ENCODE peak calls at places on chromosomes 16 and 17, in four cellular contexts. U, J, C and R are unnamed samples.

GRCh38 chr17:9020824-9021157 is 519 bp upstream of the NTN1 start:
- DNase-seq in U (no peak), J (no peak), C (no peak), R (no peak)

GRCh38 chr16:10656618-10657017 is 38.1 kb downstream of the TEKT5 start:
- DNase-seq in U (no peak), J (no peak), C (no peak), R (no peak)

GRCh38 chr17:73595931-73596330 is 48.3 kb downstream of the SDK2 start:
- DNase-seq in U (no peak), J (no peak), C (no peak), R (peak)

GRCh38 chr16:85944572-85945423 is 45.8 kb downstream of the IRF8 start:
- DNase-seq in U (no peak), J (no peak), C (no peak), R (no peak)

GRCh38 chr16:55488306-55488705 is 9.3 kb downstream of the MMP2 start:
- DNase-seq in U (no peak), J (peak), C (no peak), R (no peak)

GRCh38 chr17:40373999-40374398 is 9.5 kb upstream of the GJD3 start:
- DNase-seq in U (no peak), J (no peak), C (no peak), R (no peak)

GRCh38 chr16:12265168-12265567 is 288.6 kb downstream of the SNX29 start:
- DNase-seq in U (no peak), J (no peak), C (no peak), R (no peak)

GRCh38 chr16:17106243-17106791 is 364.4 kb downstream of the XYLT1 start:
- DNase-seq in U (no peak), J (no peak), C (no peak), R (no peak)

GRCh38 chr16:48687421-48688038 is 77.5 kb upstream of the N4BP1 start:
- DNase-seq in U (peak), J (no peak), C (peak), R (peak)

GRCh38 chr16:86850675-86851074 is 272.3 kb downstream of the FOXL1 start:
- DNase-seq in U (no peak), J (no peak), C (no peak), R (no peak)

GRCh38 chr16:47143329-47143676 is 442 bp downstream of the NETO2 start:
- DNase-seq in U (peak), J (peak), C (no peak), R (peak)

GRCh38 chr16:19717319-19717718 is 708 bp downstream of the KNOP1 start:
- DNase-seq in U (no peak), J (no peak), C (no peak), R (no peak)

GRCh38 chr17:45660474-45660873 is 123.6 kb upstream of the CRHR1 start:
- DNase-seq in U (no peak), J (no peak), C (no peak), R (no peak)

GRCh38 chr17:1005361-1005946 is 8.5 kb downstream of the TIMM22 start:
- DNase-seq in U (peak), J (peak), C (peak), R (no peak)

GRCh38 chr17:72460711-72461110 is 339.9 kb downstream of the SOX9 start:
- DNase-seq in U (peak), J (no peak), C (no peak), R (peak)

GRCh38 chr17:74840989-74841666 is 18.6 kb downstream of the GRIN2C start:
- DNase-seq in U (peak), J (peak), C (no peak), R (no peak)

GRCh38 chr17:77720946-77721822 is 237.3 kb upstream of the TNRC6C start:
- DNase-seq in U (no peak), J (peak), C (no peak), R (no peak)

GRCh38 chr16:16797239-16797638 is 418.3 kb downstream of the NPIPA7 start:
- DNase-seq in U (no peak), J (no peak), C (no peak), R (no peak)

GRCh38 chr16:89117975-89118289 is 24.3 kb downstream of the ACSF3 start:
- DNase-seq in U (no peak), J (no peak), C (no peak), R (no peak)

GRCh38 chr16:31351937-31352315 is 3.0 kb upstream of the ITGAX start:
- DNase-seq in U (no peak), J (no peak), C (no peak), R (no peak)

GRCh38 chr17:27526603-27527002 is 70.4 kb downstream of the KSR1 start:
- DNase-seq in U (peak), J (no peak), C (no peak), R (no peak)

GRCh38 chr17:3576970-3577369 is 19.4 kb upstream of the TRPV3 start:
- DNase-seq in U (no peak), J (no peak), C (no peak), R (no peak)

GRCh38 chr17:73043686-73044581 is 48.6 kb downstream of the SLC39A11 start:
- DNase-seq in U (peak), J (no peak), C (peak), R (peak)

GRCh38 chr17:77438241-77439204 is 297.8 kb downstream of the SEC14L1 start:
- DNase-seq in U (no peak), J (no peak), C (no peak), R (no peak)

GRCh38 chr17:67365762-67366192 is 600 bp downstream of the PSMD12 start:
- DNase-seq in U (peak), J (no peak), C (no peak), R (peak)

GRCh38 chr16:67150833-67151396 is at the start of gene B3GNT9:
- DNase-seq in U (peak), J (peak), C (no peak), R (no peak)

GRCh38 chr17:76008630-76009425 is 8.2 kb downstream of the CDK3 start:
- DNase-seq in U (no peak), J (no peak), C (no peak), R (no peak)

GRCh38 chr16:77729951-77730350 is 7.6 kb downstream of the NUDT7 start:
- DNase-seq in U (no peak), J (no peak), C (no peak), R (no peak)

GRCh38 chr17:42365136-42365535 is 23.1 kb downstream of the STAT3 start:
- DNase-seq in U (peak), J (peak), C (no peak), R (no peak)

GRCh38 chr16:559411-560207 is 585 bp upstream of the PRR35 start:
- DNase-seq in U (no peak), J (no peak), C (no peak), R (no peak)

GRCh38 chr16:88295526-88296436 is 87.0 kb upstream of the ZNF469 start:
- DNase-seq in U (no peak), J (no peak), C (no peak), R (no peak)

GRCh38 chr16:48318630-48319029 is 66.6 kb downstream of the SIAH1 start:
- DNase-seq in U (peak), J (no peak), C (no peak), R (no peak)

DNA sequence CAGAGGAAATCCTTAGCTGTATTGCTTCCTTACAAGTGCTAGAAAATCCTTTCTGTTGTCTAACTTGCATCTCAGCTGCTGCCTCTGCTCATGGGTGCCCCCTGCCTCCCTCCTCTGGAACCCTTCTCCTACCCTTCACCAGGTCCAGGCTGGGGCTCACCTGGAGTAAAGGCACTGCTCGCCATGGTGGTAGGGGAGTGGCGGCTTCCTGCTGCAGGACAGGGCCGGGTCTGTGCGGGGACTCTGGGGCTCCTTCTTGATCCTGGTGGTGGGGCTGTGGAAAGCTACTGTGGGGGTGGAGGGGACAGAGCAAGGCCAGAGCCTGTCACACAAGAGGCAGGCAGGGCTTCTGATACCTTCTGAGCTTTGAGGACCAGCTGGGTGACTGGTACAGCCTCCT is 12.4 kb downstream of the ETV4 start:
- DNase-seq in U (no peak), J (no peak), C (no peak), R (no peak)
- TF ChIP-seq CTCF in U (no peak), J (no peak), C (no peak), R (no peak)

GRCh38 chr17:16506188-16506587 is 14.2 kb upstream of the LRRC75A start:
- DNase-seq in U (no peak), J (no peak), C (no peak), R (no peak)
- TF ChIP-seq CTCF in U (peak), J (no peak), C (no peak), R (no peak)

GRCh38 chr17:33651631-33652030 is 358.5 kb upstream of the ASIC2 start:
- DNase-seq in U (no peak), J (peak), C (no peak), R (no peak)

GRCh38 chr17:33653389-33653788 is 360.3 kb upstream of the ASIC2 start:
- DNase-seq in U (no peak), J (no peak), C (no peak), R (no peak)

GRCh38 chr17:33642002-33642401 is 348.9 kb upstream of the ASIC2 start:
- DNase-seq in U (no peak), J (no peak), C (no peak), R (no peak)

GRCh38 chr17:33647976-33648375 is 354.9 kb upstream of the ASIC2 start:
- DNase-seq in U (no peak), J (no peak), C (no peak), R (no peak)
- TF ChIP-seq CTCF in U (peak), J (peak), C (no peak), R (no peak)

DNA sequence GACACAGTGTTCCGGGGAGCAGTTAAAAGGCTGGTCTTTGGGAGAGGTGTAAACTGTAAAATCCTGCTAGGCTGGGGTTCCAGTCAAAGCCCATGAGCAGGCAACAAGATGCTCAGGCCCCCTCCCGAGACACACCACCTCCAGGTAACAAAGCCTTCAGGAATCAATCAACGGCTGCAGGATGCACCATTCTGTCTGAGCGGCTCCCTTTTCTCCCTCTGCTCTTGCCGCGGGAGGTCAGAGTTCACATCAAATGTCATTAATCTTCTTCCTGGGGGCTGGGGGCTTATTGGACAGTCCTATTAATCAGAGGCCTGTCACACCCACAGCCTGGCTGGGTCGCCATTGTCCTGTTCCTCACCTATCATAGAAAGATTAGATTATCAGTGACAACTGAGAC is 11.8 kb upstream of the CCDC182 start:
- DNase-seq in U (no peak), J (no peak), C (no peak), R (no peak)
- TF ChIP-seq CTCF in U (no peak), J (no peak), C (no peak), R (no peak)

DNA sequence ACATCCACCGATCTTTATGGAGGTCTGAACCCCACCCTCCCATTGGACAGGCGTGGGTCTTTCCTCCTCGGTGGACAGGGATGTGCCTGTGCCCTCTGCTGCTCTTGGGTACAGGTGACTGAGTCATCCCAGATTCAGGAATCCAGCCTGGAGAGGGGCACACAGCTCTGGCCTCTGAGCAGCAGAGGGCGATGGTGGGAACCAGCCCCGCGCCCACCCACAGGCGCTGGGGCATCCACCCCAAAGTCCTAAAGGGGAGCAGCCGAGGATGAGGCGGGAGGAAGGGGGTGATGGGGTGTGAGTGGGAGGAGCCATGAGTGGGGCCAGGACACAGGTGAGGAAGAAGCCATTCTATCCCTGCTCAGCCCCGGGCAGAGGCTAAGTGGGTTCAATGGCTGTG is 35.0 kb downstream of the ENGASE start:
- DNase-seq in U (no peak), J (no peak), C (no peak), R (no peak)
- TF ChIP-seq CTCF in U (no peak), J (no peak), C (peak), R (peak)

DNA sequence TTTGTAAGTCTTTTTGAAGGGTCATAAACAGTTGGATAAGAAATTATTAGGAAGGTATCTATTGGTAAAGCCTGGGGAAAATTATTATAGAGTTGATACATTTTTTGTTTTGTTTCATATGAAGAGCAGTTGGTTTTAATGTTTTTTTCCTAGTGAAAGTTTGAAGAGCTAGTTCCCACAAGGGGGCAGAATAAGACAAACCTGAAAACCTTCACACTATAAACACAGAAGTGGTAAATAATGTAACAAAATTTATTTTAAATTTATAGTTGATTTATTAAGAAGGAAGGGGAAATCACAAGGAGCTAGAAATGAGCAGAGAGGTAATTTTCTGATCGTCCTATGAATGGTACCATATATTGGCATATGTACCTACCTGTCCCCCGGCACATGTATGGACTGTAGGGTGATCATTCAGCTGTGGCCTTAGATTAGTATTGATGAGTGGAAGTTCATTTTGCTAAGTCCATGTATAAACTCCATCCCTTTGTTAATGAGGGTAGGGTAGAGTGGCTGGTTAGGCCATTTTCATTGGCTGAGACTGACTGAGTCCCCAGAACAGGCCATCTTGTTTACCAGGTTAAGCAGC is 116.3 kb downstream of the TANC2 start:
- DNase-seq in U (peak), J (no peak), C (no peak), R (peak)
- TF ChIP-seq CTCF in U (peak), J (peak), C (peak), R (peak)